ENCODE peak calls at places on chromosome 11, in ten cellular contexts. R, W, E, Y, G, Q, O, I, N and D are unnamed samples.

GRCh38 chr11:46390331-46391171 is 1.0 kb downstream of the CHRM4 start:
- DNase-seq in I (no peak), O (no peak), W (no peak), G (no peak), E (no peak), Y (no peak), R (no peak), N (no peak), Q (no peak), D (peak)

GRCh38 chr11:27916541-27917100 is 191.3 kb downstream of the KIF18A start:
- DNase-seq in R (no peak), Y (peak), Q (no peak), G (no peak), E (no peak), I (no peak), W (no peak), N (no peak), O (no peak), D (no peak)

GRCh38 chr11:46680164-46680760 is 20.2 kb downstream of the ARHGAP1 start:
- DNase-seq in N (no peak), Y (no peak), O (no peak), E (peak), Q (no peak), R (no peak), W (no peak), G (no peak), I (no peak), D (no peak)

GRCh38 chr11:18986744-18987143 is 47.5 kb upstream of the MRGPRX1 start:
- DNase-seq in N (no peak), R (no peak), O (no peak), E (no peak), Y (no peak), G (no peak), W (no peak), I (no peak), Q (no peak), D (no peak)

GRCh38 chr11:101617735-101618332 is 34.0 kb upstream of the TRPC6 start:
- DNase-seq in N (no peak), W (no peak), G (no peak), Y (no peak), Q (no peak), R (no peak), I (no peak), E (no peak), O (no peak), D (no peak)

GRCh38 chr11:64456509-64457320 is 97.8 kb downstream of the RPS6KA4 start:
- DNase-seq in O (no peak), Y (no peak), G (no peak), Q (no peak), R (no peak), E (peak), W (no peak), I (no peak), N (no peak), D (no peak)

GRCh38 chr11:10139656-10140055 is 154.4 kb downstream of the SBF2 start:
- DNase-seq in Y (no peak), R (no peak), N (no peak), W (no peak), E (no peak), Q (no peak), G (no peak), I (no peak), O (no peak), D (no peak)

GRCh38 chr11:80214413-80214812 is 773.6 kb upstream of the TENM4 start:
- DNase-seq in Q (no peak), G (no peak), R (no peak), W (no peak), I (no peak), N (no peak), Y (no peak), O (no peak), E (no peak), D (no peak)

GRCh38 chr11:65928667-65929066 is 9.4 kb downstream of the DRAP1 start:
- DNase-seq in I (no peak), W (no peak), R (no peak), O (no peak), G (no peak), E (no peak), Y (peak), N (no peak), Q (no peak), D (no peak)

GRCh38 chr11:3942956-3943497 is 87.6 kb downstream of the STIM1 start:
- DNase-seq in G (no peak), N (no peak), Q (no peak), R (no peak), O (no peak), Y (no peak), E (no peak), I (no peak), W (no peak), D (no peak)

GRCh38 chr11:75474240-75474639 is 41.2 kb upstream of the KLHL35 start:
- DNase-seq in O (no peak), W (no peak), Q (no peak), E (peak), I (no peak), N (no peak), R (no peak), Y (no peak), G (no peak), D (no peak)

GRCh38 chr11:128881221-128881620 is 9.9 kb upstream of the KCNJ5 start:
- DNase-seq in W (no peak), N (no peak), R (no peak), I (no peak), Q (no peak), G (no peak), Y (no peak), O (no peak), E (no peak), D (no peak)

GRCh38 chr11:125762445-125762844 is 16.2 kb downstream of the PATE2 start:
- DNase-seq in Y (no peak), R (no peak), N (no peak), W (no peak), O (no peak), I (no peak), E (no peak), G (no peak), Q (no peak), D (no peak)

GRCh38 chr11:6556139-6556949 is 47.1 kb downstream of the RRP8 start:
- DNase-seq in I (no peak), N (no peak), Q (no peak), R (no peak), E (no peak), Y (no peak), W (no peak), O (no peak), G (no peak), D (no peak)

GRCh38 chr11:121964591-121964990 is 151.4 kb downstream of the BLID start:
- DNase-seq in R (no peak), G (no peak), O (no peak), I (peak), E (no peak), Y (no peak), Q (no peak), N (no peak), W (no peak), D (no peak)

GRCh38 chr11:62930157-62930556 is 9.0 kb upstream of the CHRM1 start:
- DNase-seq in E (no peak), N (no peak), Q (no peak), O (no peak), R (no peak), Y (no peak), I (no peak), G (no peak), W (no peak), D (no peak)

GRCh38 chr11:72361321-72361720 is 73.0 kb downstream of the CLPB start:
- DNase-seq in Y (no peak), G (no peak), R (no peak), E (no peak), O (no peak), Q (no peak), W (no peak), I (no peak), N (no peak), D (no peak)

GRCh38 chr11:56932572-56933235 is 56.0 kb upstream of the OR5AK2 start:
- DNase-seq in N (no peak), W (peak), Y (no peak), G (no peak), O (no peak), R (no peak), E (no peak), I (no peak), Q (no peak), D (no peak)

GRCh38 chr11:128901655-128902514 is 10.7 kb downstream of the KCNJ5 start:
- DNase-seq in I (no peak), Y (no peak), G (no peak), N (no peak), R (no peak), O (no peak), E (no peak), Q (no peak), W (no peak), D (peak)

GRCh38 chr11:26199341-26199740 is 132.6 kb upstream of the ANO3 start:
- DNase-seq in N (no peak), O (no peak), R (no peak), Q (no peak), Y (no peak), E (no peak), I (no peak), W (no peak), G (no peak), D (no peak)

GRCh38 chr11:6736495-6737121 is 35.2 kb downstream of the OR2AG2 start:
- DNase-seq in R (no peak), O (no peak), Q (no peak), W (no peak), N (no peak), Y (no peak), G (no peak), I (no peak), E (no peak), D (no peak)

GRCh38 chr11:127274328-127274676 is 273.7 kb upstream of the KIRREL3 start:
- DNase-seq in N (no peak), Q (no peak), O (no peak), E (no peak), I (no peak), G (no peak), W (no peak), R (no peak), Y (no peak), D (no peak)

GRCh38 chr11:359181-359714 is 10.1 kb upstream of the B4GALNT4 start:
- DNase-seq in G (no peak), R (no peak), N (no peak), W (no peak), Y (no peak), I (no peak), O (no peak), Q (no peak), E (no peak), D (no peak)

GRCh38 chr11:29200776-29201574 is 815.9 kb downstream of the KCNA4 start:
- DNase-seq in R (no peak), G (no peak), O (no peak), Y (no peak), W (no peak), Q (no peak), N (no peak), I (no peak), E (no peak), D (no peak)

GRCh38 chr11:64641596-64642417 is 50.8 kb downstream of the SLC22A12 start:
- DNase-seq in Q (no peak), I (no peak), E (no peak), N (no peak), W (no peak), G (no peak), Y (no peak), R (no peak), O (no peak), D (no peak)

GRCh38 chr11:6650104-6650503 is 5.5 kb downstream of the DCHS1 start:
- DNase-seq in W (no peak), G (no peak), O (no peak), N (no peak), E (no peak), Y (no peak), R (no peak), I (no peak), Q (no peak), D (no peak)

GRCh38 chr11:45931739-45932138 is 9.3 kb downstream of the LARGE2 start:
- DNase-seq in E (no peak), Y (no peak), G (no peak), O (no peak), I (no peak), R (no peak), N (no peak), Q (no peak), W (no peak), D (no peak)

GRCh38 chr11:121473064-121473777 is 20.5 kb upstream of the SORL1-AS1 start:
- DNase-seq in E (no peak), W (no peak), Y (no peak), N (no peak), Q (no peak), G (no peak), O (no peak), R (no peak), I (no peak), D (no peak)

GRCh38 chr11:67332081-67332691 is 21.2 kb downstream of the POLD4 start:
- DNase-seq in E (no peak), N (no peak), Q (no peak), R (no peak), G (no peak), Y (no peak), W (no peak), O (no peak), I (no peak), D (no peak)

GRCh38 chr11:84722583-84723108 is 904.5 kb downstream of the DLG2 start:
- DNase-seq in G (no peak), Y (peak), Q (no peak), I (no peak), O (no peak), E (no peak), N (no peak), W (no peak), R (no peak), D (no peak)

GRCh38 chr11:2459016-2459725 is 14.4 kb downstream of the KCNQ1 start:
- DNase-seq in I (no peak), G (no peak), R (no peak), O (no peak), E (no peak), Y (peak), N (no peak), Q (peak), W (no peak), D (no peak)

GRCh38 chr11:72814831-72815618 is 814 bp downstream of the ATG16L2 start:
- DNase-seq in Q (peak), W (peak), N (no peak), E (no peak), I (no peak), R (peak), Y (peak), G (no peak), O (no peak), D (no peak)

GRCh38 chr11:89443366-89444303 is 47.5 kb downstream of the NOX4 start:
- DNase-seq in G (no peak), I (no peak), N (no peak), O (no peak), R (no peak), W (no peak), Y (no peak), Q (no peak), E (no peak), D (no peak)

GRCh38 chr11:70319694-70320093 is 49.2 kb downstream of the PPFIA1 start:
- DNase-seq in E (no peak), O (no peak), R (no peak), G (no peak), W (no peak), I (no peak), Y (no peak), Q (no peak), N (no peak), D (no peak)

GRCh38 chr11:65429069-65429681 is 6.6 kb downstream of the NEAT1 start:
- DNase-seq in I (no peak), W (no peak), E (no peak), Y (no peak), N (no peak), O (no peak), G (no peak), Q (peak), R (no peak), D (no peak)

GRCh38 chr11:12066056-12066798 is 44.2 kb upstream of the MICAL2 start:
- DNase-seq in N (no peak), R (no peak), W (peak), G (no peak), E (peak), Q (no peak), Y (no peak), I (peak), O (no peak), D (no peak)

GRCh38 chr11:50170115-50170514 is 137.4 kb downstream of the OR4C45 start:
- DNase-seq in N (no peak), I (no peak), W (no peak), R (no peak), Y (no peak), E (no peak), O (no peak), G (no peak), Q (no peak), D (no peak)

GRCh38 chr11:50178732-50179131 is 146.1 kb downstream of the OR4C45 start:
- DNase-seq in E (no peak), N (no peak), O (no peak), R (no peak), Y (no peak), W (no peak), G (no peak), I (no peak), Q (no peak), D (no peak)

GRCh38 chr11:50174975-50175374 is 142.3 kb downstream of the OR4C45 start:
- DNase-seq in R (no peak), Y (no peak), I (no peak), W (no peak), Q (no peak), G (no peak), O (no peak), E (no peak), N (no peak), D (no peak)

GRCh38 chr11:50169634-50170033 is 137.0 kb downstream of the OR4C45 start:
- DNase-seq in W (no peak), G (no peak), N (no peak), R (no peak), O (no peak), E (no peak), I (no peak), Q (no peak), Y (peak), D (no peak)

DNA sequence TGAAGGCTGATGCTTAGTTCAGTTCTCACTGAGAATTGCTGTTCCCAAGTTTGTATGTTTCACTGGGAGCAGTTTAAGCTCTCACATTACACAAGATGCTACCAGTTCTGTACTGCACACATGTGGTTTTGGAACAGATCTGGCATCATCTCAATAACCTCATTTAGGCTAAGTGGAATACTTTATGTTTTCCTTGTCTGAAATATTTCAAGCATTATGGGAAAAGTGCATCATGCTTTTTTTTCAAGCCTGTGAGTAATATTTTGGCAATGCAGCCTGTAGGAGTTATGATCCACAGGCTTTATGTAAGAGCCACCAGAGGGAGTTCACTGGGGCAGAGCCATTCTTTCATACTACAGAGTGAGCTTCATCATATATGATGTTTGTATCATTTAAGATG is 141.5 kb downstream of the OR4C45 start:
- DNase-seq in Y (peak), E (no peak), O (no peak), G (no peak), I (no peak), W (no peak), R (no peak), N (no peak), Q (no peak), D (no peak)
- TF ChIP-seq CTCF in Y (peak), E (no peak), O (no peak), G (no peak), I (no peak), W (no peak), R (no peak), N (no peak), Q (no peak), D (no peak)

GRCh38 chr11:33177676-33178336 is 16.5 kb upstream of the CSTF3 start:
- DNase-seq in W (no peak), Y (no peak), E (no peak), N (no peak), I (no peak), Q (no peak), R (no peak), O (no peak), G (no peak), D (no peak)

GRCh38 chr11:33172996-33173395 is 11.7 kb upstream of the CSTF3 start:
- DNase-seq in R (no peak), Q (no peak), O (no peak), I (no peak), G (no peak), N (no peak), W (no peak), E (no peak), Y (no peak), D (no peak)

GRCh38 chr11:33168605-33169240 is 7.4 kb upstream of the CSTF3 start:
- DNase-seq in Q (no peak), I (no peak), N (no peak), R (no peak), G (no peak), O (no peak), W (no peak), Y (no peak), E (no peak), D (no peak)

GRCh38 chr11:33172345-33172744 is 11.1 kb upstream of the CSTF3 start:
- DNase-seq in W (no peak), N (no peak), I (no peak), O (no peak), Y (no peak), E (no peak), R (no peak), Q (no peak), G (no peak), D (no peak)
- TF ChIP-seq CTCF in W (no peak), N (no peak), I (no peak), O (no peak), Y (no peak), E (no peak), R (no peak), Q (no peak), G (no peak), D (no peak)

GRCh38 chr11:111735262-111736116 is 30.7 kb downstream of the PPP2R1B start:
- DNase-seq in Q (no peak), Y (no peak), W (no peak), R (no peak), O (peak), I (peak), N (no peak), E (peak), G (peak), D (no peak)
- TF ChIP-seq CTCF in Q (no peak), Y (no peak), W (no peak), R (no peak), O (no peak), I (no peak), N (no peak), E (no peak), G (no peak), D (no peak)

GRCh38 chr11:16879690-16880089 is 134.5 kb downstream of the PLEKHA7 start:
- DNase-seq in R (no peak), N (no peak), O (no peak), G (no peak), Y (no peak), W (no peak), Q (no peak), E (no peak), I (no peak), D (no peak)

GRCh38 chr11:16880184-16880583 is 134.0 kb downstream of the PLEKHA7 start:
- DNase-seq in O (no peak), N (no peak), Y (no peak), I (no peak), Q (no peak), W (no peak), G (no peak), E (no peak), R (no peak), D (no peak)

GRCh38 chr11:16883179-16883578 is 131.0 kb downstream of the PLEKHA7 start:
- DNase-seq in E (no peak), Q (no peak), W (peak), I (no peak), G (no peak), R (no peak), Y (no peak), N (no peak), O (peak), D (no peak)

GRCh38 chr11:16881766-16882165 is 132.4 kb downstream of the PLEKHA7 start:
- DNase-seq in O (no peak), N (no peak), E (no peak), I (no peak), Q (no peak), R (no peak), W (no peak), Y (peak), G (no peak), D (no peak)

DNA sequence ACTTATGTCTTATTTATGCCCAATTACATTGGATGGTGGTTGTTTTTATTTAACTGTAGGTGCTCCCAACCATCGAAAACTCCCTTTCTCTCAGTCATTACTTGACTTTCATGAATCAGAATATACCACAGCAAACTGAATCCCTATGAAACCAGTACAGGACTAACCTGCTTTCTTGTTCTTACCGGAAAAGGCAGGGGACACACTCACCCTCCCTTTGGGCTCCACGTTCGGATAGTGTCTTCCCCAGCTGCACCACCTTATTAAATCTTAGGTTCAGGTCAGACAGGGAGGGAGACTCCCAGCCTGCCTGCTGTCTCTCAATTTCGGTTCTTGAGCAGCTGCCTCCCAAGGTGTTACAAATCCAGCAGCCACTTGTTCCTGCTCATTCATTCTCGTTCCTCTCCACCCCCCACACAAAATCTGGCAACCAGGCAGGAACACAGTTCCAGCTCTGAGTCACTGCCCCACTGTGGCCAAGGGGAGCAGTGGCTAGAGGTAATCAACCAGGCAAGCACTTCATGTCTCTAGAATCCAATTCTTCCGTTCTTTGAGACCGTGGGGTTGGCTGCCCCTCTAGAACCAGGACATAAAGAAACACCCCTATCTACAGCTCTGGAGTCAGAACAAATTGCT is 133.0 kb downstream of the PLEKHA7 start:
- DNase-seq in Q (no peak), Y (peak), O (peak), E (peak), I (no peak), R (no peak), W (no peak), G (peak), N (no peak), D (no peak)
- TF ChIP-seq CTCF in Q (no peak), Y (peak), O (peak), E (peak), I (peak), R (no peak), W (peak), G (peak), N (no peak), D (no peak)